ENCODE peak calls at places on chromosomes 4 and X, in five cellular contexts. P is GM04503, A is Ammon's horn, G is cardiac fibroblast, Z is kidney. U is an unnamed sample.

GRCh38 chr4:100361336-100361735 is 156.5 kb downstream of the EMCN start:
- DNase-seq in P (no peak), A (peak), G (no peak), Z (no peak), U (no peak)

GRCh38 chrX:72083291-72083690 is 48.4 kb downstream of the RTL5 start:
- DNase-seq in P (no peak), A (no peak), G (no peak), Z (no peak), U (no peak)

GRCh38 chrX:19709812-19710518 is 177.4 kb downstream of the SH3KBP1 start:
- DNase-seq in P (peak), A (no peak), G (peak), Z (no peak), U (no peak)

GRCh38 chr4:184282895-184283654 is 65.4 kb upstream of the ENPP6 start:
- DNase-seq in P (no peak), A (no peak), G (no peak), Z (no peak), U (no peak)

GRCh38 chr4:51870441-51871188 is 27.7 kb downstream of the DCUN1D4 start:
- DNase-seq in P (no peak), A (no peak), G (no peak), Z (no peak), U (no peak)

GRCh38 chrX:118862086-118862485 is 38.5 kb downstream of the ZCCHC12 start:
- DNase-seq in P (no peak), A (peak), G (no peak), Z (no peak), U (peak)

GRCh38 chr4:100190643-100191600 is 654 bp upstream of the DDIT4L start:
- DNase-seq in P (no peak), A (peak), G (peak), Z (no peak), U (no peak)

GRCh38 chr4:146450524-146450923 is 71.2 kb downstream of the SLC10A7 start:
- DNase-seq in P (no peak), A (no peak), G (peak), Z (no peak), U (no peak)

GRCh38 chr4:36771411-36772153 is 473.0 kb upstream of the NWD2 start:
- DNase-seq in P (no peak), A (no peak), G (no peak), Z (no peak), U (no peak)

GRCh38 chrX:131762802-131763234 is 218.9 kb downstream of the OR13H1 start:
- DNase-seq in P (no peak), A (no peak), G (no peak), Z (no peak), U (peak)

GRCh38 chr4:143625632-143626031 is 74.8 kb downstream of the FREM3 start:
- DNase-seq in P (no peak), A (no peak), G (no peak), Z (no peak), U (no peak)

GRCh38 chr4:86688026-86688425 is 93.9 kb downstream of the PTPN13 start:
- DNase-seq in P (no peak), A (no peak), G (no peak), Z (no peak), U (no peak)

GRCh38 chrX:73262991-73263390 is 48.3 kb upstream of the NAP1L2 start:
- DNase-seq in P (no peak), A (peak), G (no peak), Z (no peak), U (peak)

GRCh38 chr4:95367824-95368223 is 180.9 kb downstream of the UNC5C start:
- DNase-seq in P (no peak), A (no peak), G (no peak), Z (no peak), U (no peak)